ENCODE peak calls at places on chromosomes 2 and 18, in eight cellular contexts. P is left lung; Y is neural crest cell; F is HCT116; K is aorta; J is naive thymus-derived CD8-positive, alpha-beta T cell; W is HEK293T; B is stimulated activated CD8-positive, alpha-beta memory T cell treated with anti-CD3 and anti-CD28 coated beads, Interleukin-4, amount 100 ng/mL, for 24 hours. M is an unnamed sample.

GRCh38 chr2:172704072-172704936 is 31.3 kb upstream of the RAPGEF4 start:
- DNase-seq in P (no peak), K (no peak), W (peak; percentile 55), B (no peak), Y (peak; percentile 26), J (no peak), F (no peak), M (no peak)

GRCh38 chr2:113248997-113249770 is 29.5 kb downstream of the PAX8 start:
- DNase-seq in J (peak; percentile 78), P (peak; percentile 80), B (peak; percentile 44), F (peak; percentile 51), K (peak; percentile 86), Y (peak; percentile 78), W (peak; percentile 83), M (peak; percentile 69)

GRCh38 chr2:217489145-217489960 is 513.4 kb downstream of the TNS1 start:
- DNase-seq in P (no peak), W (peak; percentile 27), Y (no peak), J (no peak), F (no peak), B (no peak), K (no peak), M (no peak)

GRCh38 chr18:78999939-79000338 is 20.3 kb downstream of the SALL3 start:
- DNase-seq in P (no peak), J (no peak), W (no peak), Y (no peak), K (no peak), B (no peak), F (peak; percentile 29), M (no peak)

GRCh38 chr2:30264236-30264635 is 32.9 kb downstream of the LBH start:
- DNase-seq in B (no peak), J (no peak), Y (no peak), K (no peak), W (no peak), F (no peak), P (no peak), M (no peak)

GRCh38 chr2:219625179-219625578 is 2.3 kb upstream of the SLC4A3 start:
- DNase-seq in J (no peak), K (no peak), P (no peak), B (no peak), W (no peak), Y (no peak), F (no peak), M (no peak)

GRCh38 chr2:25684577-25684976 is 11.2 kb upstream of the DTNB start:
- DNase-seq in W (no peak), P (no peak), J (no peak), F (no peak), B (no peak), K (no peak), Y (no peak), M (no peak)

GRCh38 chr2:12008425-12009061 is 262.1 kb downstream of the LPIN1 start:
- DNase-seq in W (no peak), J (no peak), Y (no peak), F (no peak), B (no peak), P (no peak), K (no peak), M (no peak)

GRCh38 chr2:101779652-101780051 is 82.1 kb downstream of the MAP4K4 start:
- DNase-seq in P (no peak), F (no peak), Y (no peak), B (no peak), W (no peak), K (no peak), J (no peak), M (no peak)

GRCh38 chr2:106142683-106143082 is 51.4 kb downstream of the UXS1 start:
- DNase-seq in F (no peak), P (no peak), W (no peak), Y (no peak), J (no peak), K (no peak), B (no peak), M (no peak)

GRCh38 chr2:126936219-126936618 is 37.5 kb downstream of the TEX51 start:
- DNase-seq in Y (no peak), P (no peak), B (no peak), F (no peak), W (no peak), J (no peak), K (no peak), M (no peak)

GRCh38 chr2:217277646-217278048 is 417.8 kb upstream of the TNP1 start:
- DNase-seq in J (no peak), B (no peak), K (peak; percentile 56), F (no peak), Y (no peak), W (no peak), P (no peak), M (no peak)

GRCh38 chr2:191240871-191241270 is 4.3 kb upstream of the MYO1B start:
- DNase-seq in B (no peak), Y (no peak), K (no peak), F (no peak), W (no peak), P (no peak), J (no peak), M (no peak)

GRCh38 chr2:217994776-217995274 is 8.0 kb downstream of the TNS1 start:
- DNase-seq in J (no peak), P (no peak), F (no peak), K (no peak), Y (no peak), W (no peak), B (no peak), M (no peak)

GRCh38 chr2:85735691-85736090 is 18.1 kb upstream of the ATOH8 start:
- DNase-seq in F (no peak), J (no peak), B (no peak), P (no peak), Y (no peak), K (no peak), W (no peak), M (no peak)

GRCh38 chr2:165274698-165275097 is 35.5 kb downstream of the SCN2A start:
- DNase-seq in F (no peak), Y (no peak), J (no peak), K (peak; percentile 77), P (peak; percentile 75), B (no peak), W (no peak), M (no peak)

GRCh38 chr2:193963472-193964119 is 1693.4 kb upstream of the SLC39A10 start:
- DNase-seq in B (no peak), F (peak; percentile 36), J (no peak), W (peak; percentile 18), K (no peak), Y (peak; percentile 36), P (no peak), M (no peak)

GRCh38 chr2:210445116-210445707 is 31.3 kb downstream of the LANCL1 start:
- DNase-seq in W (peak; percentile 22), P (no peak), B (no peak), J (peak; percentile 19), Y (no peak), K (no peak), F (peak; percentile 6), M (no peak)

GRCh38 chr2:127573771-127574170 is 38.3 kb downstream of the MYO7B start:
- DNase-seq in Y (no peak), J (no peak), P (no peak), W (no peak), K (no peak), F (no peak), B (no peak), M (no peak)

GRCh38 chr2:67414867-67415266 is 17.7 kb downstream of the ETAA1 start:
- DNase-seq in Y (no peak), B (no peak), F (no peak), P (no peak), W (no peak), K (no peak), J (no peak), M (no peak)

GRCh38 chr2:38740851-38741541 is 10.2 kb downstream of the SRSF7 start:
- DNase-seq in W (peak; percentile 26), B (no peak), P (no peak), J (peak; percentile 59), K (peak; percentile 72), Y (no peak), F (no peak), M (no peak)

GRCh38 chr2:158539176-158539895 is 82.6 kb downstream of the PKP4 start:
- DNase-seq in P (no peak), B (no peak), J (no peak), K (no peak), F (peak; percentile 34), W (no peak), Y (no peak), M (no peak)

GRCh38 chr2:16381511-16381910 is 284.1 kb downstream of the CYRIA start:
- DNase-seq in J (no peak), Y (no peak), F (no peak), P (no peak), K (no peak), B (no peak), W (no peak), M (no peak)

M was measured in CD14-positive monocyte.